ENCODE peak calls at places on chromosome 1, in seven cellular contexts. One of them, this sample, is unnamed. For H3K4me1 and H3K27me3, the result is how much of the 10 kb centered on the place peaks cover.

GRCh38 chr1:201535046-201535777 is 3.7 kb upstream of the NAV1 start:
- DNase-seq in PC-3: peak
- DNase-seq in heart left ventricle: no peak
- DNase-seq in CD8-positive, alpha-beta T cell: no peak
- DNase-seq in Karpas-422: peak
- DNase-seq in GM23338: no peak
- DNase-seq in H9: no peak
- DNase-seq in this sample: no peak

GRCh38 chr1:218367118-218367517 is 22.0 kb downstream of the TGFB2 start:
- DNase-seq in PC-3: no peak
- DNase-seq in heart left ventricle: no peak
- DNase-seq in CD8-positive, alpha-beta T cell: no peak
- DNase-seq in Karpas-422: no peak
- DNase-seq in GM23338: no peak
- DNase-seq in H9: no peak
- DNase-seq in this sample: no peak

GRCh38 chr1:19123837-19124236 is 86.2 kb downstream of the UBR4 start:
- DNase-seq in PC-3: no peak
- DNase-seq in heart left ventricle: peak
- DNase-seq in CD8-positive, alpha-beta T cell: peak
- DNase-seq in Karpas-422: no peak
- DNase-seq in GM23338: no peak
- DNase-seq in H9: no peak
- DNase-seq in this sample: no peak

GRCh38 chr1:193070942-193071341 is 11.5 kb downstream of the RO60 start:
- DNase-seq in PC-3: no peak
- DNase-seq in heart left ventricle: no peak
- DNase-seq in CD8-positive, alpha-beta T cell: no peak
- DNase-seq in Karpas-422: no peak
- DNase-seq in GM23338: peak
- DNase-seq in H9: peak
- DNase-seq in this sample: no peak

GRCh38 chr1:67566803-67567202 is 118.2 kb upstream of the GADD45A start:
- DNase-seq in PC-3: peak
- DNase-seq in heart left ventricle: no peak
- DNase-seq in CD8-positive, alpha-beta T cell: no peak
- DNase-seq in Karpas-422: no peak
- DNase-seq in GM23338: no peak
- DNase-seq in H9: no peak
- DNase-seq in this sample: no peak

GRCh38 chr1:185789846-185790735 is 55.9 kb downstream of the HMCN1 start:
- DNase-seq in PC-3: peak
- DNase-seq in heart left ventricle: no peak
- DNase-seq in CD8-positive, alpha-beta T cell: no peak
- DNase-seq in Karpas-422: no peak
- DNase-seq in GM23338: no peak
- DNase-seq in H9: no peak
- DNase-seq in this sample: no peak

GRCh38 chr1:198687429-198687828 is 48.6 kb downstream of the PTPRC start:
- DNase-seq in PC-3: no peak
- DNase-seq in heart left ventricle: no peak
- DNase-seq in CD8-positive, alpha-beta T cell: no peak
- DNase-seq in Karpas-422: no peak
- DNase-seq in GM23338: no peak
- DNase-seq in H9: no peak
- DNase-seq in this sample: no peak

GRCh38 chr1:195591917-195592672 is 1016.1 kb downstream of the KCNT2 start:
- DNase-seq in PC-3: peak
- DNase-seq in heart left ventricle: no peak
- DNase-seq in CD8-positive, alpha-beta T cell: no peak
- DNase-seq in Karpas-422: no peak
- DNase-seq in GM23338: no peak
- DNase-seq in H9: no peak
- DNase-seq in this sample: no peak

GRCh38 chr1:58156801-58157200 is 389.7 kb downstream of the OMA1 start:
- DNase-seq in PC-3: no peak
- DNase-seq in heart left ventricle: no peak
- DNase-seq in CD8-positive, alpha-beta T cell: no peak
- DNase-seq in Karpas-422: peak
- DNase-seq in GM23338: no peak
- DNase-seq in H9: no peak
- DNase-seq in this sample: no peak

GRCh38 chr1:67724928-67725560 is 40.0 kb downstream of the GADD45A start:
- DNase-seq in PC-3: peak
- DNase-seq in heart left ventricle: peak
- DNase-seq in CD8-positive, alpha-beta T cell: no peak
- DNase-seq in Karpas-422: no peak
- DNase-seq in GM23338: no peak
- DNase-seq in H9: no peak
- DNase-seq in this sample: no peak

GRCh38 chr1:103273106-103273505 is 164.8 kb upstream of the COL11A1 start:
- DNase-seq in PC-3: no peak
- DNase-seq in heart left ventricle: no peak
- DNase-seq in CD8-positive, alpha-beta T cell: no peak
- DNase-seq in Karpas-422: no peak
- DNase-seq in GM23338: peak
- DNase-seq in H9: no peak
- DNase-seq in this sample: no peak

DNA sequence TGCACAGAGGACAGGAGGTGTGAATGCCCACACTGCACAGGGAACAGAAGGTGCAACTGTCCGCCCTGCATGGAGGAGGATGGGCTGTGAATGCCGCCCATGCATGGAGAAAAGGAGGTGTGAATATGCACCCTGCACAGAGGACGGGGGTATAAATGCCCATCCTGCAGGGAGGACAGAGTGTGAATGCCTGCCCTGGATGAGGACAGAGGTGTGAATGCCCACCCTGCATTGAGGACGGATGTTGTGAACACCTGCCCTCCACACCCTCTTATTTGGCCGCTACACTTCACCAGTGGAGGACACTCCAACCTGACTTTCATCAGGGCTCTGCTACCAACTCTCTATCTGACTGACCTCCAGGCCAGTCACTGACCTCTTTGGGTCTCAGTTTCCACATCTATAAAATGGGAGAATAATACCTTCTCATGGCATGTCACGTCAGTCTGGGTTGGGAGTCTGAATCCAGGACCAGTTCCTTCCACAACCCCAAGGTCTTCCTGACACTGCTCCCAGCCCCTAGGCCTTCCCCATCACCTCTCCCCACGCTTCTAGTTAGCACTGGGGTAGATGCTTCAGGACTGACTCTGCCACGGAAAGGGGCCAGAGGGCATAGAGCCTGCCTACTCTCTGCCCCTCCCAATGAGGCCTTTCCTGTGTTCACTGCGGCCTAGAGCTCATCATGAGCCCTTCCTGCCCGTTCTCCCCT is 28.4 kb downstream of the ZBTB17 start:
- DNase-seq in PC-3: no peak
- DNase-seq in heart left ventricle: no peak
- DNase-seq in CD8-positive, alpha-beta T cell: no peak
- DNase-seq in Karpas-422: no peak
- DNase-seq in GM23338: no peak
- DNase-seq in H9: no peak
- DNase-seq in this sample: no peak
- H3K4me1 ChIP-seq in PC-3: under half
- H3K4me1 ChIP-seq in heart left ventricle: under half
- H3K4me1 ChIP-seq in CD8-positive, alpha-beta T cell: under half
- H3K4me1 ChIP-seq in Karpas-422: under half
- H3K4me1 ChIP-seq in GM23338: under half
- H3K4me1 ChIP-seq in H9: under half
- H3K4me1 ChIP-seq in this sample: under half

DNA sequence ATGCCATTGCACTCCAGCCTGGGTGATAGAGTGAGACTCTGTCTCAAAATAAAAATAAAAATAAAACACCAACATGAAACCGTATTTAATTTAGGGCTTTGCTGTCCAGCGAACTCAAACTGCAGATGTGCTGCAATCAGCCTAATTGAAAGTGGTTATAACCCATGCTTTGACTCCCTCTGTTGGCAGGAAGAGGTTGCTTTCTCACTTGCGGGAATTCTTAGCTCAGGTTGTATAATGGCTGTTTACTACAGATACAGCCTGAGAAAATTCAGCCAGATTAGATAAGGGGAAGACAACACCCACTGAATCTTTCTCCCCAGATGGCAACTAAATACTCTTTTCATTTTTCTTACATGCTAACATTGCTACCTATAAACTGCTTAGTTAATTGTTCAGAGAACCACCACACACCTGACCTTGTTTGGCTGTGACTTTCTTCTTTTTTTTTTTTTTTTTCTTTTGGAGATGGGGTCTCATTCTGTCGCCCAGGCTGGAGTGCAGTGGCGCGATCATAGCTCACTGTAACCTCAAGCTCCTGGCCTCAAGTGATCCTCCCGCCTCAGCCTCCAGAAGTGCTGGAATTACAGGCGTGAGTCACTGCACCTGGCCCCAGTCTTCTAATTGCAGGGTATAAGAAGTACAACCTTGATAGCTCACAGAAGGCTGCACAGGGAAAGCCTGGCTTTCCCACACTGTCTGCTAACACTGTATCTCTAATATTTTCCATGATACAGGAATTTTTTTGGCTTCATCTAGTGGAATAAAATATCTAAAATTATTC is 34.6 kb downstream of the DNTTIP2 start:
- DNase-seq in PC-3: peak
- DNase-seq in heart left ventricle: peak
- DNase-seq in CD8-positive, alpha-beta T cell: peak
- DNase-seq in Karpas-422: peak
- DNase-seq in GM23338: peak
- DNase-seq in H9: peak
- DNase-seq in this sample: no peak
- H3K27ac ChIP-seq in PC-3: peak
- H3K27ac ChIP-seq in heart left ventricle: no peak
- H3K27ac ChIP-seq in CD8-positive, alpha-beta T cell: no peak
- H3K27ac ChIP-seq in Karpas-422: no peak
- H3K27ac ChIP-seq in GM23338: no peak
- H3K27ac ChIP-seq in H9: no peak
- H3K27ac ChIP-seq in this sample: no peak

DNA sequence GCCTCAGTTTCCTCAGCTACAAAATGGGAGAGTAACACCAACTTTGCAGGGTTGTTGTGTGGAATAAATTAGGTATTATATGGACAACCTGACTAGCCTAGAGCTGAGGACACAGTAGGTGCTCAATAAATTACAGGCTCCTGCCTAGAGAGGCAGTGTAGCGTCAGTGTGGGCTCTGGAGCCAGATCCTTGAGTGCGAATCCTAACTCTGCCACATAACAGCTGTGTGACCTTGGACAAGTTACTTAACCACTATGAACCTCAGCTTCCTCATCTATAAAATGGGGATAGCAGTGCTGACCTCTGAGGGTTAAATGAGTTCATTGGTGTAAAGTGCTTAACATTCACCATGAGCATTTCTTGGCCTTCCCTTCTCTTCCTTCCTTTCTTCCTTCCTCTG is 33.1 kb downstream of the RAP1GAP start:
- DNase-seq in PC-3: no peak
- DNase-seq in heart left ventricle: no peak
- DNase-seq in CD8-positive, alpha-beta T cell: no peak
- DNase-seq in Karpas-422: no peak
- DNase-seq in GM23338: no peak
- DNase-seq in H9: no peak
- DNase-seq in this sample: no peak
- H3K27me3 ChIP-seq in PC-3: under half
- H3K27me3 ChIP-seq in heart left ventricle: under half
- H3K27me3 ChIP-seq in CD8-positive, alpha-beta T cell: under half
- H3K27me3 ChIP-seq in Karpas-422: under half
- H3K27me3 ChIP-seq in GM23338: under half
- H3K27me3 ChIP-seq in H9: under half
- H3K27me3 ChIP-seq in this sample: under half

GRCh38 chr1:167663002-167663772 is 33.2 kb downstream of the RCSD1 start:
- DNase-seq in PC-3: peak
- DNase-seq in heart left ventricle: no peak
- DNase-seq in CD8-positive, alpha-beta T cell: no peak
- DNase-seq in Karpas-422: no peak
- DNase-seq in GM23338: no peak
- DNase-seq in H9: no peak
- DNase-seq in this sample: no peak
- H3K4me1 ChIP-seq in PC-3: under half
- H3K4me1 ChIP-seq in heart left ventricle: half or more
- H3K4me1 ChIP-seq in CD8-positive, alpha-beta T cell: half or more
- H3K4me1 ChIP-seq in Karpas-422: half or more
- H3K4me1 ChIP-seq in GM23338: under half
- H3K4me1 ChIP-seq in H9: under half
- H3K4me1 ChIP-seq in this sample: under half

DNA sequence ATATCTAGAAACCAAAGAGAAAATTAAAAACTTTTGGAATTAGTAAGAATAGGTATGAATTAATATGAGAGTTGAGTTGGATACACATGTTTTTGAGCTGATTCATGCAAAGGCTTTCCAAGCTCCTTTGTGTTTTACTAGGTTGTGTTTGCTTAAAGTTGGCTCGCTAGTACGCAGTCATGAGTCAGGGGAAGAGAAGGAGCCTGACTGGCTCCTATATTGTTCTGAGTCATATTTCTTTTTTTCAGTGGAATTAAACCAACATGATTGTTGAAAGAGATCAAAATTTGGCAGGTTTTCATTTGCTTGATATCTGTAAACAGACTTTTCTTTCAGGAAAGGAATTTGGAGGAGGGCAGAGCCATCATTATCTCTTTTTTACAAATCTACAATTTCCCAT is 66.7 kb downstream of the MAGI3 start:
- DNase-seq in PC-3: peak
- DNase-seq in heart left ventricle: no peak
- DNase-seq in CD8-positive, alpha-beta T cell: no peak
- DNase-seq in Karpas-422: no peak
- DNase-seq in GM23338: no peak
- DNase-seq in H9: no peak
- DNase-seq in this sample: no peak
- H3K27ac ChIP-seq in PC-3: peak
- H3K27ac ChIP-seq in heart left ventricle: no peak
- H3K27ac ChIP-seq in CD8-positive, alpha-beta T cell: no peak
- H3K27ac ChIP-seq in Karpas-422: no peak
- H3K27ac ChIP-seq in GM23338: no peak
- H3K27ac ChIP-seq in H9: no peak
- H3K27ac ChIP-seq in this sample: no peak